ENCODE peak calls at places on chromosomes 2 and 18, in four cellular contexts. J is NCI-H774, Q is G401, D is fibroblast of lung. H is an unnamed sample.

GRCh38 chr2:46091961-46092667 is 205.1 kb upstream of the EPAS1 start:
- DNase-seq in J (no peak), Q (no peak), D (no peak), H (no peak)

GRCh38 chr2:241052677-241053360 is 49.3 kb downstream of the MTERF4 start:
- DNase-seq in J (no peak), Q (no peak), D (no peak), H (no peak)

GRCh38 chr18:394276-394996 is 106.1 kb downstream of the COLEC12 start:
- DNase-seq in J (peak), Q (no peak), D (no peak), H (peak)

GRCh38 chr2:104406273-104406726 is 447.6 kb upstream of the POU3F3 start:
- DNase-seq in J (peak), Q (peak), D (peak), H (peak)

GRCh38 chr2:126825306-126825705 is 73.4 kb upstream of the TEX51 start:
- DNase-seq in J (no peak), Q (peak), D (no peak), H (no peak)

GRCh38 chr2:55103039-55103438 is 52.8 kb upstream of the RTN4 start:
- DNase-seq in J (no peak), Q (no peak), D (no peak), H (no peak)

GRCh38 chr2:224185023-224185601 is 146.0 kb upstream of the SERPINE2 start:
- DNase-seq in J (no peak), Q (no peak), D (no peak), H (no peak)

GRCh38 chr2:31078579-31079105 is 59.6 kb downstream of the GALNT14 start:
- DNase-seq in J (no peak), Q (no peak), D (no peak), H (no peak)

GRCh38 chr18:39062426-39062825 is 1496.8 kb upstream of the CELF4 start:
- DNase-seq in J (no peak), Q (no peak), D (no peak), H (no peak)

GRCh38 chr2:43349944-43350343 is 123.5 kb upstream of the ZFP36L2 start:
- DNase-seq in J (no peak), Q (no peak), D (no peak), H (peak)

GRCh38 chr2:159904127-159904564 is 106.1 kb upstream of the CD302 start:
- DNase-seq in J (no peak), Q (no peak), D (no peak), H (no peak)

GRCh38 chr18:57730146-57730545 is 73.0 kb downstream of the ATP8B1 start:
- DNase-seq in J (no peak), Q (no peak), D (no peak), H (no peak)

GRCh38 chr2:38215993-38216392 is 140.0 kb upstream of the CYP1B1 start:
- DNase-seq in J (no peak), Q (no peak), D (peak), H (no peak)

GRCh38 chr2:233421091-233421816 is 67.0 kb downstream of the DGKD start:
- DNase-seq in J (no peak), Q (no peak), D (no peak), H (no peak)

GRCh38 chr2:68157002-68157401 is 686 bp upstream of the PNO1 start:
- DNase-seq in J (peak), Q (no peak), D (peak), H (no peak)

GRCh38 chr2:140882671-140883620 is 1247.9 kb downstream of the LRP1B start:
- DNase-seq in J (no peak), Q (no peak), D (no peak), H (no peak)

GRCh38 chr18:47898696-47899095 is 31.8 kb downstream of the SMAD2 start:
- DNase-seq in J (peak), Q (no peak), D (no peak), H (peak)

GRCh38 chr2:190847504-190848201 is 33.0 kb upstream of the GLS start:
- DNase-seq in J (no peak), Q (peak), D (peak), H (no peak)

GRCh38 chr2:46118656-46119338 is 178.4 kb upstream of the EPAS1 start:
- DNase-seq in J (no peak), Q (no peak), D (peak), H (no peak)